ENCODE peak calls at places on chromosomes 3 and 15, in four cellular contexts. F is psoas muscle; B is GM12878; O is CD8-positive, alpha-beta T cell. U is an unnamed sample.

GRCh38 chr15:32898991-32899613 is 181.3 kb downstream of the GREM1 start:
- DNase-seq in F (no peak), O (no peak), B (no peak), U (no peak)

GRCh38 chr3:188339410-188340295 is 185.7 kb downstream of the LPP start:
- DNase-seq in F (no peak), B (no peak), O (no peak), U (no peak)

GRCh38 chr3:38582316-38582715 is 67.2 kb downstream of the SCN5A start:
- DNase-seq in F (no peak), B (no peak), O (no peak), U (no peak)

GRCh38 chr3:97872209-97873042 is 50.6 kb downstream of the CRYBG3 start:
- DNase-seq in F (no peak), B (no peak), O (peak; percentile 16), U (no peak)

GRCh38 chr15:64466408-64467116 is 6.2 kb downstream of the ZNF609 start:
- DNase-seq in F (no peak), B (no peak), O (no peak), U (no peak)

GRCh38 chr3:125437631-125438435 is 62.7 kb upstream of the ZNF148 start:
- DNase-seq in O (peak; percentile 64), F (peak; percentile 56), B (no peak), U (peak; percentile 51)

GRCh38 chr3:48974076-48974864 is 15.8 kb upstream of the P4HTM start:
- DNase-seq in O (no peak), F (no peak), B (no peak), U (no peak)

GRCh38 chr3:121574449-121574848 is 6.7 kb downstream of the ARGFX start:
- DNase-seq in O (no peak), B (no peak), F (no peak), U (no peak)

GRCh38 chr3:160801386-160802118 is 45.5 kb downstream of the PPM1L start:
- DNase-seq in O (peak; percentile 14), F (peak; percentile 37), B (no peak), U (peak; percentile 24)

GRCh38 chr15:77710637-77711036 is 77.9 kb upstream of the LINGO1 start:
- DNase-seq in F (no peak), O (no peak), B (no peak), U (no peak)

GRCh38 chr3:63654931-63655330 is 2.5 kb downstream of the SNTN start:
- DNase-seq in O (no peak), B (no peak), F (no peak), U (no peak)

GRCh38 chr3:133277813-133278212 is 122.0 kb upstream of the BFSP2 start:
- DNase-seq in O (no peak), F (no peak), B (no peak), U (no peak)

GRCh38 chr3:157533298-157533870 is 30.2 kb upstream of the VEPH1 start:
- DNase-seq in O (no peak), B (no peak), F (no peak), U (no peak)

GRCh38 chr3:175763948-175764347 is 904.8 kb downstream of the NAALADL2 start:
- DNase-seq in O (no peak), B (no peak), F (no peak), U (no peak)

GRCh38 chr15:32838338-32838737 is 120.5 kb downstream of the GREM1 start:
- DNase-seq in F (no peak), O (no peak), B (no peak), U (no peak)

GRCh38 chr3:32743934-32744333 is 58.9 kb downstream of the CNOT10 start:
- DNase-seq in F (no peak), O (no peak), B (no peak), U (no peak)

GRCh38 chr15:85649372-85649771 is 145.4 kb downstream of the KLHL25 start:
- DNase-seq in O (peak; percentile 24), F (no peak), B (no peak), U (no peak)

GRCh38 chr15:66038387-66039116 is 169.3 kb downstream of the RAB11A start:
- DNase-seq in O (no peak), F (no peak), B (no peak), U (no peak)

GRCh38 chr3:76474632-76475031 is 565.3 kb upstream of the ROBO2 start:
- DNase-seq in O (no peak), B (no peak), F (no peak), U (no peak)

DNA sequence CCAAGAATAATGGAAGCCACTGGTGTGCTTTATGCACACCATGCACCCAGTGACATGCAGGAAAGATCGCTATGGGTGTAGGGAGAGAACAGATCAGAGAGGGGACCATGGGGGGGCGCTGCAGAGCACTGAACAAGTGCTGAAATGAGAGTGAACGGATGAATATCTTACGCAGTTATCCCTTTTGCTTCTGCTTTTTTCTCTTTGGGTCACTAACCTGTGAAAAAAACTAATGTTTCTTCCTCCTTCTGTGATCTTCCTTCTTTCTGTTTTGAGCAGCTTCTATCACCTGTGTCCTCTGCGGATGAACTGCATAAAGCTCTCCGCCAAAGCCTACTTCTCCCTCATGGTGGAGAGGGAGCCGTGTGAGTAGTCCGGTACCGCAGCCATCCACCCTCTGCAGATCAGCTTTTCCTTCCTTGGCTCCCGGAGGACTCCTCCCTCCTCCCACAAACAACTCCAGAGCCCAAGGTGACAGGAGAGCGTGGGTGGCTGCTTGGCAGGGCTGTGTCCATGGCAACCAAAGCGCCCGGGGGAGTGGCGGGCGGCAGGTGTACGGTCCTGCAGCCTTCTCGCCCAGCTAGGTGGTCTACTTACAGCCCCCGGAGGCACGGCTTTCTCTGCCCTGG is 106.2 kb downstream of the DGKG start:
- DNase-seq in B (no peak), F (no peak), O (no peak), U (no peak)
- TF ChIP-seq CTCF in B (peak; percentile 41), F (no peak), O (no peak), U (no peak)

GRCh38 chr3:99984139-99984538 is 130.2 kb downstream of the FILIP1L start:
- DNase-seq in O (no peak), F (no peak), B (no peak), U (no peak)

GRCh38 chr3:99980606-99981005 is 133.7 kb downstream of the FILIP1L start:
- DNase-seq in O (no peak), F (no peak), B (no peak), U (no peak)

GRCh38 chr3:99981138-99981537 is 133.2 kb downstream of the FILIP1L start:
- DNase-seq in B (no peak), O (no peak), F (no peak), U (no peak)

GRCh38 chr3:99990179-99990578 is 124.1 kb downstream of the FILIP1L start:
- DNase-seq in F (no peak), O (no peak), B (no peak), U (no peak)

GRCh38 chr3:99984668-99985067 is 129.6 kb downstream of the FILIP1L start:
- DNase-seq in B (no peak), O (no peak), F (no peak), U (no peak)
- H3K27ac ChIP-seq in B (no peak overlapping the region), O (no peak overlapping the region), F (peak overlapping the region; percentile 46), U (no peak overlapping the region)

DNA sequence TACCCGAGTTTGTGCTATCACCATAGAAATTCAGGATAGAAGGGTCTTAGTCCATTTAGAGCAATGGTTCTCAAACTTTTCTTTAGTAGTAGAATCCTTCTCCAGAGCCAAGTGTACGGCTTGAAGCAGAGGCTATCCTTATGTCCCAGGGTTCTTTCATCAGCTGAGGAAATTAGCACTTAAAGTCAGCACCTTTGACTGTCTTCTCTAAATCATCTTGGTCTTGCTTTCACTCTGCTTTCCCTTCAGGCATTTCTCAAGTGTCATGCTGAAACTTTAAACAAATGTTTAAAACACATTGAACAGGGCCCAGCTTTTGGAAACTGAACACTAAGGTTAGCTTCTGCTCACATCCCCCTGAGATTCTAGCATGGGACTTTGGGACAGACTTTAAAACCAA is 78.2 kb downstream of the TM4SF4 start:
- DNase-seq in F (no peak), B (no peak), O (no peak), U (no peak)
- H3K4me1 ChIP-seq in F (peaks cover 63% of the 10 kb centered on the region), B (peaks cover 9% of the 10 kb centered on the region), O (no peaks in the 10 kb centered on the region), U (peaks cover 56% of the 10 kb centered on the region)

GRCh38 chr3:65914032-65914739 is 124.5 kb downstream of the MAGI1 start:
- DNase-seq in O (no peak), F (no peak), B (no peak), U (no peak)
- TF ChIP-seq CTCF in O (no peak), F (peak; percentile 9), B (no peak), U (no peak)

GRCh38 chr3:183810643-183811594 is 14.5 kb downstream of the MAP6D1 start:
- DNase-seq in F (no peak), O (no peak), B (no peak), U (no peak)
- H3K27ac ChIP-seq in F (no peak overlapping the region), O (no peak overlapping the region), B (no peak overlapping the region), U (no peak overlapping the region)

DNA sequence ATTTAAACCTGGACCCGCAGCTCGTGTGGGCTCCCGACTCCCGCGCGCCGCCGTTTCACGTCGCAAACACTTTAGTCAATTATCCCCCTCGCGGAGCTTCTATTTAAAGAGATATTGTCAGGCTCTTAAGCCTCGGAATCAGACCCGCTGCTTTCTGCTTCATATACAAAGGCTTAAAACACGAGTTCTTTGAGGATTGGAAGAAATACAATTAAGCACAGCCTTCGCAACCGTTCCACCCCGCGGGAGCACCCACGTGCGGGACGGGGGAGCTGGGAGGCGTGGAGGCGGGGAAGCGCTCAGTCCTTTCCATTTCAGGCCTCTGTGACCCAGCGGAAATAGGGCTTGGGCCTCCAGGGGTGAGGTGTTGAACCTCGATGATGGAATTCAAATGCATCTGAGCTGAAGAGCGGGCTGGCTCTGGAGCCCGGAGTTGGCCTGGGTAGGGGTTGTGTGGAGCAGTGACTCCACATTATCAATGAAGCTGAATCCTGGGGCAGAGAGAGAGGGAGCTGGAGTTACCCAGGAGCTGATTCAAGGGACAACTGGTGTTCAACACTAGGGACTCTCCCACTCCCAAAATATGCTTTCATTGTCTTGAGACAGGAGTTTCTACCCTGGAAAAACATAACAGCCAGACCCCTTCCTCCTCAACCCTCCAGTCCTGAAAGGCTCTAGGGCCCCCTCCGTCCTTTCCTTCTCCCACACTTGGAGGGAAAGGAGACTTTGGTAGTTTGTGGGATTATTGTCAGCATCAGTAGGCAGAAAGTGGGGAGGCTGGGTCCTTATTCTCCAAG is 2.4 kb downstream of the ANKRD63 start:
- DNase-seq in O (no peak), F (no peak), B (no peak), U (no peak)
- H3K4me1 ChIP-seq in O (peaks cover 5% of the 10 kb centered on the region), F (peaks cover 9% of the 10 kb centered on the region), B (peaks cover 11% of the 10 kb centered on the region), U (peaks cover 16% of the 10 kb centered on the region)

GRCh38 chr3:50334339-50335075 is 6.1 kb downstream of the RASSF1 start:
- DNase-seq in B (no peak), F (no peak), O (no peak), U (no peak)

GRCh38 chr3:50338989-50339388 is 1.6 kb downstream of the RASSF1 start:
- DNase-seq in O (no peak), F (no peak), B (no peak), U (no peak)

GRCh38 chr3:50333744-50334328 is 5.8 kb upstream of the TUSC2 start:
- DNase-seq in F (peak; percentile 60), O (no peak), B (no peak), U (no peak)

GRCh38 chr3:50337175-50337861 is 3.3 kb downstream of the RASSF1 start:
- DNase-seq in B (peak; percentile 96), F (peak; percentile 100), O (peak; percentile 94), U (peak; percentile 99)

DNA sequence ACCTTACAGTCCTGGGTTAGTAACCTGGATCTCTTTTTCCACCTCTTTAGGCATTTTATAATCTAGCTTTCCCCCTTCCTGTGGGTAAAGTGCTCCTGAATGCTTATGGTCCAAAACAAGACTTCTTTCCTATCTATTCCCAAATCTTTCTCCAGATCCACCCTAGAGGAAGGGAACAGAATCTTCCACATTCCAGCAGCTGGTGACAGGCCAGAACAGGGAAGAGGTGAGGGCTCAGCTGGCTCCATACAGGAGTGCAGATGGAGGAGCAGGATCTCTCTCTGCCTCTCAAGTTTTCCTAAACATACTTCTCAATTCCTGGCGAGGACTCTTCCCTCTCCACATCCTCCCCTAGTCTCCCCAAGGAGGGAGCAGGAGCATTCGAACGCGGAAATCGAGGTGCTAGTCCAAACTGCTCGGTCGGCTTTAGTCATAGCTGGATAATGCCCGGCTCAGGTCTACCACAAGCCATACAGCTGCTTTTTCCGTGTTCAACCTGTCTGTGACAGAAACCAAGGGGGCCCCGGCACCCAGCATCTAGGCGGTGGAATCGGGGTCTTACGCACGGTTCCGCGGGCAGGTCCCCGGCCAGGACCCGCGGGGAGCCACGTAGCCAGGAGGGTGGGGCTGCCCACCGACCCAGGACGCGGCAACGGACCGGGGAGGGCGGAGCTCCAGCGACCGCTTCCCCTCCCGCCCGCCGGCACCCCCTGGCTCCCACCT is 4.0 kb downstream of the RASSF1 start:
- DNase-seq in O (no peak), F (no peak), B (no peak), U (no peak)
- TF ChIP-seq CTCF in O (no peak), F (no peak), B (no peak), U (no peak)

U was measured in tibial nerve.